ENCODE peak calls at places on chromosomes 11 and 22, in four cellular contexts. One of them, this sample, is unnamed.

GRCh38 chr11:69651834-69652620 is 11.1 kb downstream of the CCND1 start:
- DNase-seq in AG20443: no peak
- DNase-seq in lung: no peak
- DNase-seq in NCI-H774: no peak
- DNase-seq in this sample: no peak

GRCh38 chr11:18115360-18116127 is 9.7 kb upstream of the SAAL1 start:
- DNase-seq in AG20443: peak
- DNase-seq in lung: peak
- DNase-seq in NCI-H774: peak
- DNase-seq in this sample: peak

GRCh38 chr22:36816338-36816634 is 549 bp downstream of the PVALB start:
- DNase-seq in AG20443: no peak
- DNase-seq in lung: no peak
- DNase-seq in NCI-H774: no peak
- DNase-seq in this sample: no peak

GRCh38 chr11:61923166-61924015 is 6.0 kb upstream of the RAB3IL1 start:
- DNase-seq in AG20443: peak
- DNase-seq in lung: no peak
- DNase-seq in NCI-H774: no peak
- DNase-seq in this sample: no peak

GRCh38 chr11:111414936-111415335 is 35.9 kb upstream of the POU2AF1 start:
- DNase-seq in AG20443: no peak
- DNase-seq in lung: no peak
- DNase-seq in NCI-H774: no peak
- DNase-seq in this sample: no peak

GRCh38 chr11:71451596-71452353 is 1.2 kb upstream of the NADSYN1 start:
- DNase-seq in AG20443: no peak
- DNase-seq in lung: no peak
- DNase-seq in NCI-H774: peak
- DNase-seq in this sample: no peak

GRCh38 chr11:72752088-72752914 is at the start of gene ARAP1:
- DNase-seq in AG20443: peak
- DNase-seq in lung: peak
- DNase-seq in NCI-H774: peak
- DNase-seq in this sample: peak

GRCh38 chr11:17462940-17463339 is 13.7 kb downstream of the ABCC8 start:
- DNase-seq in AG20443: no peak
- DNase-seq in lung: no peak
- DNase-seq in NCI-H774: no peak
- DNase-seq in this sample: no peak

GRCh38 chr11:1549355-1550330 is 22.4 kb downstream of the DUSP8 start:
- DNase-seq in AG20443: no peak
- DNase-seq in lung: no peak
- DNase-seq in NCI-H774: no peak
- DNase-seq in this sample: no peak

GRCh38 chr22:28882545-28882877 is 861 bp upstream of the ZNRF3 start:
- DNase-seq in AG20443: peak
- DNase-seq in lung: no peak
- DNase-seq in NCI-H774: no peak
- DNase-seq in this sample: no peak

GRCh38 chr11:35146711-35147110 is 7.7 kb downstream of the CD44 start:
- DNase-seq in AG20443: no peak
- DNase-seq in lung: no peak
- DNase-seq in NCI-H774: no peak
- DNase-seq in this sample: no peak

GRCh38 chr11:69190796-69191536 is 35.2 kb downstream of the SMIM38 start:
- DNase-seq in AG20443: no peak
- DNase-seq in lung: no peak
- DNase-seq in NCI-H774: no peak
- DNase-seq in this sample: no peak

GRCh38 chr11:110296226-110297081 is at the start of gene RDX:
- DNase-seq in AG20443: peak
- DNase-seq in lung: peak
- DNase-seq in NCI-H774: peak
- DNase-seq in this sample: peak

GRCh38 chr11:125170406-125171031 is 6.0 kb downstream of the PKNOX2 start:
- DNase-seq in AG20443: no peak
- DNase-seq in lung: no peak
- DNase-seq in NCI-H774: no peak
- DNase-seq in this sample: no peak

GRCh38 chr11:9535189-9535781 is 38.2 kb upstream of the WEE1 start:
- DNase-seq in AG20443: peak
- DNase-seq in lung: peak
- DNase-seq in NCI-H774: peak
- DNase-seq in this sample: peak

GRCh38 chr11:45919806-45920530 is 2.3 kb upstream of the PEX16 start:
- DNase-seq in AG20443: no peak
- DNase-seq in lung: no peak
- DNase-seq in NCI-H774: no peak
- DNase-seq in this sample: no peak

GRCh38 chr11:8056810-8057463 is 24.1 kb upstream of the TUB start:
- DNase-seq in AG20443: peak
- DNase-seq in lung: no peak
- DNase-seq in NCI-H774: no peak
- DNase-seq in this sample: no peak